ENCODE peak calls at places on chromosomes 11 and 22, in five cellular contexts. P, C, T, B and J are unnamed samples. For H3K9me3, the result is how much of the 10 kb centered on the place peaks cover.

GRCh38 chr11:45477588-45477987 is 187.8 kb downstream of the CHST1 start:
- DNase-seq in C (no peak), B (no peak), P (no peak), T (no peak), J (no peak)

GRCh38 chr22:35352214-35353111 is 28.4 kb upstream of the HMOX1 start:
- DNase-seq in T (peak), B (peak), C (no peak), P (peak), J (no peak)

GRCh38 chr11:126194121-126194543 is 17.3 kb downstream of the RPUSD4 start:
- DNase-seq in C (peak), T (peak), P (peak), B (peak), J (peak)

GRCh38 chr22:36226189-36226588 is 13.1 kb downstream of the APOL2 start:
- DNase-seq in B (no peak), T (no peak), C (no peak), P (no peak), J (no peak)

GRCh38 chr22:30457964-30458363 is 13.9 kb downstream of the SEC14L3 start:
- DNase-seq in B (no peak), T (no peak), P (no peak), C (no peak), J (no peak)

GRCh38 chr22:24423519-24424000 is 3.8 kb upstream of the ADORA2A start:
- DNase-seq in C (peak), B (peak), T (peak), P (no peak), J (no peak)

GRCh38 chr11:20127671-20128527 is 32.4 kb downstream of the DBX1 start:
- DNase-seq in C (peak), T (peak), P (peak), B (peak), J (peak)

GRCh38 chr22:42895087-42895486 is 38.0 kb upstream of the ARFGAP3 start:
- DNase-seq in C (no peak), B (no peak), T (no peak), P (no peak), J (no peak)

GRCh38 chr11:72136677-72137255 is 1.2 kb downstream of the FOLR3 start:
- DNase-seq in T (no peak), C (no peak), P (no peak), B (no peak), J (no peak)

GRCh38 chr11:62857541-62857982 is 18.2 kb upstream of the WDR74 start:
- DNase-seq in T (no peak), B (no peak), P (no peak), C (no peak), J (peak)

GRCh38 chr22:17988800-17989513 is 35.4 kb downstream of the MICAL3 start:
- DNase-seq in B (no peak), C (no peak), T (no peak), P (no peak), J (no peak)

GRCh38 chr11:1546536-1547466 is 25.3 kb downstream of the DUSP8 start:
- DNase-seq in B (peak), P (no peak), C (peak), T (peak), J (peak)

GRCh38 chr11:131534031-131534430 is 163.6 kb downstream of the NTM start:
- DNase-seq in B (no peak), T (no peak), P (no peak), C (no peak), J (no peak)

GRCh38 chr11:69940246-69940610 is 121.0 kb upstream of the FGF3 start:
- DNase-seq in P (no peak), C (peak), B (no peak), T (no peak), J (no peak)

GRCh38 chr11:62682518-62682917 is 3.6 kb upstream of the UBXN1 start:
- DNase-seq in B (no peak), P (no peak), C (no peak), T (no peak), J (no peak)

GRCh38 chr22:42959472-42960145 is 55.3 kb downstream of the PACSIN2 start:
- DNase-seq in B (no peak), C (peak), P (peak), T (peak), J (peak)

GRCh38 chr11:86592047-86592564 is 80.3 kb downstream of the ME3 start:
- DNase-seq in C (no peak), P (no peak), T (no peak), B (no peak), J (no peak)

GRCh38 chr11:13939952-13940610 is 22.4 kb upstream of the SPON1 start:
- DNase-seq in C (no peak), B (no peak), T (no peak), P (no peak), J (peak)

GRCh38 chr11:113160652-113161051 is 153.7 kb upstream of the TTC12 start:
- DNase-seq in B (no peak), P (no peak), T (no peak), C (no peak), J (no peak)

GRCh38 chr22:35589071-35589735 is 27.9 kb downstream of the MB start:
- DNase-seq in C (no peak), P (peak), B (no peak), T (no peak), J (peak)

GRCh38 chr11:114195981-114196731 is 100.0 kb upstream of the NNMT start:
- DNase-seq in B (no peak), P (no peak), C (no peak), T (peak), J (peak)

GRCh38 chr22:22754268-22754657 is 109.8 kb downstream of the GGTLC2 start:
- DNase-seq in C (no peak), B (no peak), P (no peak), T (no peak), J (no peak)

GRCh38 chr22:22752199-22752555 is 107.8 kb downstream of the GGTLC2 start:
- DNase-seq in C (no peak), P (no peak), T (no peak), B (no peak), J (no peak)

GRCh38 chr22:22751043-22751603 is 106.7 kb downstream of the GGTLC2 start:
- DNase-seq in C (no peak), P (no peak), B (no peak), T (no peak), J (no peak)

GRCh38 chr22:22753526-22754267 is 109.3 kb downstream of the GGTLC2 start:
- DNase-seq in B (peak), T (peak), C (peak), P (peak), J (peak)

GRCh38 chr22:22752556-22753477 is 108.4 kb downstream of the GGTLC2 start:
- DNase-seq in C (no peak), P (peak), T (no peak), B (no peak), J (no peak)
- H3K4me3 ChIP-seq in C (no peak), P (no peak), T (no peak), B (no peak), J (no peak)

GRCh38 chr22:47607486-47607885 is 845.0 kb downstream of the TBC1D22A start:
- DNase-seq in C (no peak), P (no peak), T (no peak), B (no peak), J (no peak)
- H3K9me3 ChIP-seq in C (under half), P (under half), T (under half), B (under half), J (under half)

DNA sequence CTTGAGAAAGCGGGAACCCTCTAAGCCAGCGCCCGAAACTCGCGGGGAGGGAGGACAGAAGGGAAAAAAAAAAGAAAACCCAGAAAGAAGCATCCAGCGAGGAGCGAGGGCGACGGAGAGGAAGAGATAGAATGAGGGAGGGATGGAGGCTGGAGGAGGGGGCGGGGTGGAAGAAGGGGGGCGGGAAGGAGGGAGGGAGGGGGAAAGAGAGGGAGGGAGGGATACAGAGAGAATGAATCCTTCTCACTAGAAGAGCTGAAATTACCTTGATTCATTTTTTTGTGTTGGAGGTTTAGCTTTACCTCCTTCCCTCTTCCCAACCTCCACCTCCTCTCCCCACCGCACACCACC is 19.3 kb upstream of the BDNF start:
- DNase-seq in T (no peak), P (no peak), C (peak), B (no peak), J (no peak)
- H3K4me3 ChIP-seq in T (peak), P (peak), C (peak), B (no peak), J (peak)

GRCh38 chr22:44615602-44616180 is 86.3 kb upstream of the PRR5 start:
- DNase-seq in P (no peak), B (no peak), C (peak), T (no peak), J (no peak)

GRCh38 chr22:44611880-44612496 is 90.0 kb upstream of the PRR5 start:
- DNase-seq in P (no peak), B (no peak), C (no peak), T (no peak), J (no peak)

GRCh38 chr22:44616461-44616860 is 85.5 kb upstream of the PRR5 start:
- DNase-seq in T (no peak), C (peak), B (no peak), P (no peak), J (no peak)

GRCh38 chr22:44615146-44615545 is 86.9 kb upstream of the PRR5 start:
- DNase-seq in B (no peak), C (no peak), P (no peak), T (no peak), J (no peak)

DNA sequence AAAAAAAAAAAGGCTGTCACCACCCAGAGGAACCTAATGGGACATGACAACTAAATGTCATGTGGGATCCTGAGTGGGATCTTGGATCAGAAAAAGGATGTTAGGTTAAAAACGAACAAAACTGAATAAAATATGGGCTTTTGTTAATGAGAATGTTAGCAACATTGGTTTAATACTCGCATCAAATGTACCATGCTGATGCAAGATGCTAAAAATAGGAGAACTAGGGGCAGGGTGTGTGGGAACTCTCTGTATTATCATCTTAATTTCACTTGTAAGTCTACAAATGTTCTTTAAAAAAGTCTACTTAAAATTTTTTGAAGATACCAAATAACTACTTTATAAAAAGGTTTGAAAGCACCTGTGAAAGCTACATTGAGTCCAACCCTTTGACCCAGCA is 88.8 kb upstream of the PRR5 start:
- DNase-seq in P (no peak), T (no peak), C (no peak), B (no peak), J (no peak)
- H3K9me3 ChIP-seq in P (under half), T (half or more), C (under half), B (under half), J (under half)

DNA sequence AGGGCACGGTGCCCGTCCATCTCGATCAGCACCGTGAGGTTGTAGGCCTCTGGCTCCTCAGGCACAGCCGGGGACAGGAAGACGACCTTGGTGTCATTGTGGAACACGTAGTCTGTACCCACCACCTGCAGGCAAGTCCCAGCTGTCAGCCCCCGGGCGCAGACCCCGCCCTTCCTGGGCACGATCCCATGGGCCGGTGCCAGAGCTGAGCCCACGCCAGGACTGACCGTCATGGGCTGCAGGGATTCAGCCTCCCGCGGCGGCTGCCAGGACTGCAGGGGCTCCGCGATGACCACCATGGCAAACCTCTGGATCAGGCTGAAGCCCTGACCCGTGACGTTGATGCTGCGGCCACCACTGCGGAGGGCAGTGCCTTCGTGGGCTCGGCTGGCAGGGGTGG is 11.8 kb upstream of the MAPK11 start:
- DNase-seq in C (no peak), B (no peak), T (peak), P (no peak), J (no peak)
- H3K4me3 ChIP-seq in C (no peak), B (no peak), T (no peak), P (no peak), J (no peak)

GRCh38 chr11:74870485-74870884 is 78.4 kb downstream of the XRRA1 start:
- DNase-seq in C (peak), P (no peak), B (peak), T (no peak), J (no peak)
- H3K9me3 ChIP-seq in C (under half), P (half or more), B (under half), T (half or more), J (half or more)

GRCh38 chr11:61358566-61358965 is 3.1 kb downstream of the CYB561A3 start:
- DNase-seq in B (no peak), P (no peak), C (no peak), T (no peak), J (no peak)
- H3K4me3 ChIP-seq in B (no peak), P (no peak), C (no peak), T (no peak), J (no peak)

GRCh38 chr11:119338318-119338890 is 2.3 kb downstream of the C1QTNF5 start:
- DNase-seq in C (peak), P (peak), B (peak), T (peak), J (peak)
- H3K9me3 ChIP-seq in C (under half), P (under half), B (under half), T (under half), J (under half)

DNA sequence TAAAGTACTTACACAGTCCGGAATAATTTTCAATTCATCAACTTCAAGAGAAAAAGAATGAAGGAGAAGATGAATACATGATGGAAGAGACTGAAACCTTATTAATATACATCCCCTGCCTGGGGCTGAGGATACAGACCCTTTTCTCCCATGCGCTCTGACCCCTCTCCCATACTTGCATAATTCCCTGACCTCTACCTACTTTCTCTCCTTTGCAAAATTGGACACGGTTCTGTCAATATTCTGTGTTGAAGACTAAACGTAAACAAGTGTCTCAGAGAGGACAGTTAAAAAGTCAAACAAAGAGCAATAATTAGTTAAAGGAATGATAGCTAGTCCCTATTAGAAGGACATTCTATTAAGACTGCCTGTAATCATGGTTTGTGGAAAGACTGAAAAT is 7.5 kb downstream of the PRDM10 start:
- DNase-seq in T (no peak), C (no peak), P (no peak), B (no peak), J (no peak)
- H3K4me3 ChIP-seq in T (no peak), C (no peak), P (no peak), B (no peak), J (no peak)